ENCODE peak calls at places on chromosomes 6 and 20, in seven cellular contexts. F, M, J, Y, L, Z and O are unnamed samples.
A peak's percentile ranks its signal among the peaks of the same experiment; 100 is the strongest.

GRCh38 chr6:148086843-148087242 is 255.8 kb upstream of the SASH1 start:
- DNase-seq in Y (no peak), F (no peak), J (peak; percentile 15), Z (no peak), M (no peak), L (no peak), O (no peak)

GRCh38 chr20:50431066-50431450 is 79.1 kb upstream of the PTPN1 start:
- DNase-seq in J (no peak), M (no peak), L (no peak), Y (no peak), F (no peak), Z (no peak), O (no peak)

GRCh38 chr6:36320475-36320874 is 16.2 kb downstream of the BNIP5 start:
- DNase-seq in F (no peak), L (no peak), M (no peak), Y (peak; percentile 45), Z (no peak), J (peak; percentile 20), O (no peak)

GRCh38 chr6:24614648-24615047 is 31.3 kb downstream of the KIAA0319 start:
- DNase-seq in L (no peak), Y (no peak), M (no peak), F (no peak), Z (no peak), J (no peak), O (no peak)

GRCh38 chr6:167798453-167798852 is 28.3 kb upstream of the AFDN start:
- DNase-seq in L (no peak), Y (no peak), M (no peak), J (no peak), F (no peak), Z (no peak), O (no peak)

GRCh38 chr20:32333988-32334885 is 23.9 kb upstream of the ASXL1 start:
- DNase-seq in L (no peak), Z (peak; percentile 83), J (no peak), M (peak; percentile 80), Y (peak; percentile 80), F (no peak), O (peak; percentile 41)

GRCh38 chr6:128914051-128914450 is 31.1 kb downstream of the LAMA2 start:
- DNase-seq in F (no peak), L (no peak), Z (no peak), M (no peak), J (no peak), Y (no peak), O (no peak)

GRCh38 chr6:170063851-170064617 is 226.8 kb downstream of the DLL1 start:
- DNase-seq in Y (peak; percentile 4), Z (no peak), F (no peak), J (no peak), M (peak; percentile 16), L (no peak), O (no peak)

GRCh38 chr6:7155871-7156579 is 48.3 kb downstream of the RREB1 start:
- DNase-seq in J (no peak), L (no peak), Y (no peak), F (peak; percentile 31), Z (no peak), M (no peak), O (no peak)

GRCh38 chr6:56933650-56934049 is 21.3 kb upstream of the BEND6 start:
- DNase-seq in L (no peak), Z (no peak), Y (no peak), F (no peak), M (no peak), J (no peak), O (no peak)

GRCh38 chr20:513429-513828 is 30.2 kb downstream of the CSNK2A1 start:
- DNase-seq in Z (no peak), J (no peak), M (no peak), L (no peak), F (no peak), Y (no peak), O (no peak)

GRCh38 chr6:3899061-3899460 is 49.9 kb downstream of the FAM50B start:
- DNase-seq in Z (no peak), Y (no peak), F (no peak), L (no peak), J (no peak), M (no peak), O (no peak)

GRCh38 chr6:47736083-47736700 is 37.8 kb downstream of the ADGRF4 start:
- DNase-seq in L (no peak), M (no peak), Z (no peak), J (peak; percentile 69), F (no peak), Y (peak; percentile 27), O (no peak)

GRCh38 chr20:10656270-10656669 is 17.5 kb downstream of the JAG1 start:
- DNase-seq in Y (peak; percentile 21), F (no peak), L (no peak), M (no peak), Z (no peak), J (no peak), O (no peak)
- H3K4me1 ChIP-seq in Y (peaks cover 22% of the 10 kb centered on the region), F (peaks cover 71% of the 10 kb centered on the region), L (peaks cover 71% of the 10 kb centered on the region), M (peaks cover 44% of the 10 kb centered on the region), Z (peaks cover 99% of the 10 kb centered on the region), J (peaks cover 17% of the 10 kb centered on the region), O (no peaks in the 10 kb centered on the region)

GRCh38 chr20:38725959-38726848 is 1.9 kb downstream of the SLC32A1 start:
- DNase-seq in M (peak; percentile 33), L (peak; percentile 95), J (peak; percentile 47), Z (no peak), Y (peak; percentile 29), F (peak; percentile 96), O (no peak)

GRCh38 chr20:38728911-38729642 is 4.8 kb downstream of the SLC32A1 start:
- DNase-seq in F (peak; percentile 96), Z (no peak), J (no peak), M (no peak), Y (no peak), L (peak; percentile 80), O (peak; percentile 15)

GRCh38 chr20:38726849-38727601 is 2.7 kb downstream of the SLC32A1 start:
- DNase-seq in F (peak; percentile 98), M (no peak), L (peak; percentile 93), Z (no peak), Y (no peak), J (no peak), O (peak; percentile 49)

GRCh38 chr20:38728237-38728761 is 4.0 kb downstream of the SLC32A1 start:
- DNase-seq in L (peak; percentile 67), F (peak; percentile 68), M (no peak), Z (no peak), J (no peak), Y (no peak), O (no peak)

GRCh38 chr20:38727602-38728236 is 3.4 kb downstream of the SLC32A1 start:
- DNase-seq in Z (no peak), M (no peak), F (no peak), L (no peak), J (no peak), Y (no peak), O (peak; percentile 31)
- H3K27me3 ChIP-seq in Z (peaks cover 100% of the 10 kb centered on the region), M (peaks cover 74% of the 10 kb centered on the region), F (peaks cover 99% of the 10 kb centered on the region), L (peaks cover 100% of the 10 kb centered on the region), J (peaks cover 65% of the 10 kb centered on the region), Y (peaks cover 100% of the 10 kb centered on the region), O (peaks cover 90% of the 10 kb centered on the region)

DNA sequence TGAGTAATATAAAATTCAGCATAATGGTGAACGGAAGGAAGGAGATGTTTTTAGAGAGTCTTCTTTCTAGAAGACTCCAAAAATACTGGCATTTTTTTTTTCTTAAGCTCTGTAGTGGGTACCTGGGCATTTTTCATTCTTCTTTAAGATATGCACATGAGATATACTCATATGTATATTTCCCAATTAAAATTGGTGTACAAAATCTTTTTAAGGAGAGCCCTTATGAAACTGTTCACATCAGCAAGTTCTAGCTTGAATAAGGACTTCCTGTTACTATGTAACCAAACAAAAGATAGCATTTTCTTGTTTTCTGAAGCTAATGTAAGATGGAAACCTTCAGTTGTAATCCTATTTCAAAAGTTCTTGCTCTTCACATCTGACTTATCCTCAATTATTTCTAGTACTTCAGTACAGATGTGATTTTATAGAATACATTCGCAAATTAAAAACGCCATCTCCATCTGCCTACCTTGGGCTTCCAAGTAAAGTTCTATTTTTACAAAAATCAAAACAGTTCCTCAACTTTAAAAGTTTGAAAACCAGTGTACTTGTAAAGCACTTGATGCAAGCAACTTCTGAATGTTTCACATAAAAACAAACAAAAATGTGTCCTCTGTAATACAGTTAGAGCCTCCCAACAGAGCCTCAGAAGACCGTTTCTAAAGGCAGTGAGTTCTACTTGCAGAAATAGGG is 566 bp upstream of the MANEA start:
- DNase-seq in F (no peak), Y (no peak), L (no peak), M (no peak), J (no peak), Z (no peak), O (peak; percentile 29)
- H3K27ac ChIP-seq in F (peak overlapping the region; percentile 91), Y (peak overlapping the region; percentile 93), L (peak overlapping the region; percentile 96), M (peak overlapping the region; percentile 93), J (peak overlapping the region; percentile 29), Z (peak overlapping the region; percentile 90), O (peak overlapping the region; percentile 86)

DNA sequence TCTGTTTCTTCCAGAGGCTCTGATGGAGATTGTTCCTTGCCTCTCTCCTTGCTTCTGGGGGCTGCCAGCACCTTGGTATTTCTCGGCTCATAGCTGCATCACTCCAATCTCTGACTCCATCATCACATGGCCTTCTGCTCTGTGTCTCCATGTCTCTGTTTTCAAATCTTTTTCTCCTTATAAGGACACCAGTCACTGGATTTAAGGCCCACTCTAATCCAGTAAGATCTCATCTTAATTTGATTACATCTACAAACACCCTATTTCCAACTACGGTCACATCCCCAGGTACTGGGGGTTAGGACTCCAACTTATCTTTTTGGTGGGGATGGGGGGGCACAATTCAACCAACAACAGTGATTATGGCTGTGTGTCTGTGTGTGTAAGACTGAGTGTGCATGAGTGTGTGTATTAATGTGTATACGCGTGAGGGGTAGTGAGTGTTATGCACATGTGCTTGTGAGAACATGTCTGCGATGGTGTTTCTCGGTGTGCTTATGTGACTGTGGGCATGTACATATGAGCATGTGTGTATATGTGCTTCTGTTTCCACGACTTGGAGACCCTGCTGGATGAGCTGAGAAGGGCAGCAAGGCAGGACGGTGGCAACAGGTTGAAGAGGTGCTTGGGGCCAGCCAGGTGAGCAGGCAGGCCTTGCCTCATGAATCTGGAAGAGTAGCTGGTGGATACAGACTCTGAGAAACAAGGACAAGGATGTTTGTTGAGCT is 130.5 kb downstream of the MRPL14 start:
- DNase-seq in Y (no peak), J (no peak), Z (peak; percentile 38), M (no peak), F (no peak), L (no peak), O (no peak)
- H3K4me1 ChIP-seq in Y (no peaks in the 10 kb centered on the region), J (peaks cover 11% of the 10 kb centered on the region), Z (peaks cover 22% of the 10 kb centered on the region), M (peaks cover 15% of the 10 kb centered on the region), F (peaks cover 17% of the 10 kb centered on the region), L (peaks cover 15% of the 10 kb centered on the region), O (no peaks in the 10 kb centered on the region)

GRCh38 chr6:1105833-1106400 is 206.0 kb upstream of the FOXQ1 start:
- DNase-seq in F (no peak), Y (no peak), M (no peak), Z (no peak), J (no peak), L (no peak), O (no peak)
- H3K27me3 ChIP-seq in F (peaks cover 87% of the 10 kb centered on the region), Y (peaks cover 5% of the 10 kb centered on the region), M (no peaks in the 10 kb centered on the region), Z (no peaks in the 10 kb centered on the region), J (peaks cover 76% of the 10 kb centered on the region), L (peaks cover 67% of the 10 kb centered on the region), O (no peaks in the 10 kb centered on the region)

DNA sequence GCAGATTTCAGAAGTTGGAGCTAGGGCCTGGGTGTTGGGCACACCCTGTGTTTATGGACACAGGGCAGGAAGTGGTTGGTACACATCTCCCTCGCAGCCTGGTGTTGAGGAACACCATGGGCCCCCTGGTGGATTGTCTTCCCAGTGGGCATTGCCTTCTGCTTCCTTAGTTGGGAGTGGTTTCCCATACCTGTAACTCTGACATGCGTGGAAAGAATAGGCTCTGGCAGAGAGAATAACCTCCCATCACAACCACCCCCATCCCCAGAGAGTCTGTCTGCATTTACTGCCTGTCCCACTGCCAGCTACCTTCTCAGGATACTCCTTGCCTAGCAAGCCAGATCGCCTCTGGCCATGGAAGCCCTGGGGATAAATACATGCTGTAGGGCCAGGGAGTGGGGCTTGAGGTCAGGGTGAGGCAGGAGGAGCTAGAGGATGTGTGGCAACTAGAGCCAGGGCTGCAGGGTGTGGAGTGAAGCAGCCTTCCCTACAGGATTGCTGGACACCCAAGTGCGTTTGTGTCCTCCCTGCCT is 14.7 kb downstream of the LRRC73 start:
- DNase-seq in L (no peak), Y (peak; percentile 36), F (no peak), Z (no peak), M (no peak), J (peak; percentile 41), O (peak; percentile 41)
- H3K27ac ChIP-seq in L (no peak overlapping the region), Y (no peak overlapping the region), F (peak overlapping the region; percentile 59), Z (no peak overlapping the region), M (no peak overlapping the region), J (no peak overlapping the region), O (peak overlapping the region; percentile 8)